ENCODE peak calls at places on chromosomes 11 and 22, in seven cellular contexts. One of them, this sample, is unnamed.

GRCh38 chr11:1647901-1648721 is 18.5 kb downstream of the KRTAP5-5 start:
- DNase-seq in stimulated activated naive CD8-positive, alpha-beta T cell treated with anti-CD3 and anti-CD28 coated beads, Interleukin-15, Interleukin-2, amounts not matched to agents 100 U/mL and 50 U/mL, for 24 hours: no peak
- DNase-seq in H1: no peak
- DNase-seq in kidney glomerular epithelial cell: no peak
- DNase-seq in HAP-1: no peak
- DNase-seq in psoas muscle: peak; percentile 42
- DNase-seq in stimulated activated CD4-positive, alpha-beta T cell treated with anti-CD3 and anti-CD28 coated beads, Interleukin-4, amount 100 ng/mL, for 48 hours: no peak
- DNase-seq in this sample: no peak

GRCh38 chr11:39541945-39542351 is 1917.5 kb downstream of the LRRC4C start:
- DNase-seq in kidney glomerular epithelial cell: no peak
- DNase-seq in HAP-1: no peak
- DNase-seq in psoas muscle: no peak
- DNase-seq in H1: peak; percentile 51
- DNase-seq in stimulated activated naive CD8-positive, alpha-beta T cell treated with anti-CD3 and anti-CD28 coated beads, Interleukin-15, Interleukin-2, amounts not matched to agents 100 U/mL and 50 U/mL, for 24 hours: no peak
- DNase-seq in stimulated activated CD4-positive, alpha-beta T cell treated with anti-CD3 and anti-CD28 coated beads, Interleukin-4, amount 100 ng/mL, for 48 hours: no peak
- DNase-seq in this sample: no peak

GRCh38 chr11:69499216-69499945 is 17.9 kb downstream of the LINC01488 start:
- DNase-seq in stimulated activated naive CD8-positive, alpha-beta T cell treated with anti-CD3 and anti-CD28 coated beads, Interleukin-15, Interleukin-2, amounts not matched to agents 100 U/mL and 50 U/mL, for 24 hours: no peak
- DNase-seq in psoas muscle: peak; percentile 20
- DNase-seq in H1: no peak
- DNase-seq in HAP-1: no peak
- DNase-seq in kidney glomerular epithelial cell: no peak
- DNase-seq in stimulated activated CD4-positive, alpha-beta T cell treated with anti-CD3 and anti-CD28 coated beads, Interleukin-4, amount 100 ng/mL, for 48 hours: no peak
- DNase-seq in this sample: no peak

GRCh38 chr11:129391864-129392263 is 16.2 kb downstream of the BARX2 start:
- DNase-seq in stimulated activated CD4-positive, alpha-beta T cell treated with anti-CD3 and anti-CD28 coated beads, Interleukin-4, amount 100 ng/mL, for 48 hours: no peak
- DNase-seq in psoas muscle: no peak
- DNase-seq in HAP-1: no peak
- DNase-seq in H1: no peak
- DNase-seq in kidney glomerular epithelial cell: no peak
- DNase-seq in stimulated activated naive CD8-positive, alpha-beta T cell treated with anti-CD3 and anti-CD28 coated beads, Interleukin-15, Interleukin-2, amounts not matched to agents 100 U/mL and 50 U/mL, for 24 hours: no peak
- DNase-seq in this sample: no peak

GRCh38 chr11:94058630-94059029 is 37.5 kb downstream of the HEPHL1 start:
- DNase-seq in stimulated activated naive CD8-positive, alpha-beta T cell treated with anti-CD3 and anti-CD28 coated beads, Interleukin-15, Interleukin-2, amounts not matched to agents 100 U/mL and 50 U/mL, for 24 hours: no peak
- DNase-seq in kidney glomerular epithelial cell: no peak
- DNase-seq in psoas muscle: no peak
- DNase-seq in stimulated activated CD4-positive, alpha-beta T cell treated with anti-CD3 and anti-CD28 coated beads, Interleukin-4, amount 100 ng/mL, for 48 hours: no peak
- DNase-seq in H1: no peak
- DNase-seq in HAP-1: no peak
- DNase-seq in this sample: no peak

GRCh38 chr11:44702897-44703296 is 23.9 kb upstream of the TSPAN18 start:
- DNase-seq in HAP-1: no peak
- DNase-seq in H1: no peak
- DNase-seq in kidney glomerular epithelial cell: no peak
- DNase-seq in psoas muscle: no peak
- DNase-seq in stimulated activated CD4-positive, alpha-beta T cell treated with anti-CD3 and anti-CD28 coated beads, Interleukin-4, amount 100 ng/mL, for 48 hours: no peak
- DNase-seq in stimulated activated naive CD8-positive, alpha-beta T cell treated with anti-CD3 and anti-CD28 coated beads, Interleukin-15, Interleukin-2, amounts not matched to agents 100 U/mL and 50 U/mL, for 24 hours: no peak
- DNase-seq in this sample: no peak

GRCh38 chr11:18697581-18697980 is 998 bp upstream of the TMEM86A start:
- DNase-seq in stimulated activated CD4-positive, alpha-beta T cell treated with anti-CD3 and anti-CD28 coated beads, Interleukin-4, amount 100 ng/mL, for 48 hours: no peak
- DNase-seq in H1: no peak
- DNase-seq in kidney glomerular epithelial cell: no peak
- DNase-seq in stimulated activated naive CD8-positive, alpha-beta T cell treated with anti-CD3 and anti-CD28 coated beads, Interleukin-15, Interleukin-2, amounts not matched to agents 100 U/mL and 50 U/mL, for 24 hours: no peak
- DNase-seq in HAP-1: no peak
- DNase-seq in psoas muscle: no peak
- DNase-seq in this sample: no peak

GRCh38 chr11:62241095-62241494 is 944 bp upstream of the SCGB1D2 start:
- DNase-seq in stimulated activated CD4-positive, alpha-beta T cell treated with anti-CD3 and anti-CD28 coated beads, Interleukin-4, amount 100 ng/mL, for 48 hours: no peak
- DNase-seq in H1: no peak
- DNase-seq in kidney glomerular epithelial cell: no peak
- DNase-seq in stimulated activated naive CD8-positive, alpha-beta T cell treated with anti-CD3 and anti-CD28 coated beads, Interleukin-15, Interleukin-2, amounts not matched to agents 100 U/mL and 50 U/mL, for 24 hours: no peak
- DNase-seq in HAP-1: no peak
- DNase-seq in psoas muscle: no peak
- DNase-seq in this sample: no peak

GRCh38 chr11:78868563-78868962 is 293.9 kb upstream of the NARS2 start:
- DNase-seq in stimulated activated naive CD8-positive, alpha-beta T cell treated with anti-CD3 and anti-CD28 coated beads, Interleukin-15, Interleukin-2, amounts not matched to agents 100 U/mL and 50 U/mL, for 24 hours: no peak
- DNase-seq in psoas muscle: no peak
- DNase-seq in kidney glomerular epithelial cell: no peak
- DNase-seq in H1: no peak
- DNase-seq in HAP-1: no peak
- DNase-seq in stimulated activated CD4-positive, alpha-beta T cell treated with anti-CD3 and anti-CD28 coated beads, Interleukin-4, amount 100 ng/mL, for 48 hours: no peak
- DNase-seq in this sample: no peak

GRCh38 chr11:102530558-102530957 is at the start of gene MMP7:
- DNase-seq in HAP-1: no peak
- DNase-seq in stimulated activated naive CD8-positive, alpha-beta T cell treated with anti-CD3 and anti-CD28 coated beads, Interleukin-15, Interleukin-2, amounts not matched to agents 100 U/mL and 50 U/mL, for 24 hours: no peak
- DNase-seq in kidney glomerular epithelial cell: peak; percentile 71
- DNase-seq in H1: no peak
- DNase-seq in stimulated activated CD4-positive, alpha-beta T cell treated with anti-CD3 and anti-CD28 coated beads, Interleukin-4, amount 100 ng/mL, for 48 hours: no peak
- DNase-seq in psoas muscle: no peak
- DNase-seq in this sample: peak; percentile 42

GRCh38 chr11:79400717-79401330 is 40.0 kb downstream of the TENM4 start:
- DNase-seq in psoas muscle: no peak
- DNase-seq in kidney glomerular epithelial cell: peak; percentile 20
- DNase-seq in stimulated activated naive CD8-positive, alpha-beta T cell treated with anti-CD3 and anti-CD28 coated beads, Interleukin-15, Interleukin-2, amounts not matched to agents 100 U/mL and 50 U/mL, for 24 hours: peak; percentile 12
- DNase-seq in H1: peak; percentile 75
- DNase-seq in stimulated activated CD4-positive, alpha-beta T cell treated with anti-CD3 and anti-CD28 coated beads, Interleukin-4, amount 100 ng/mL, for 48 hours: no peak
- DNase-seq in HAP-1: peak; percentile 22
- DNase-seq in this sample: no peak

GRCh38 chr22:46971776-46972150 is 209.3 kb downstream of the TBC1D22A start:
- DNase-seq in HAP-1: no peak
- DNase-seq in kidney glomerular epithelial cell: no peak
- DNase-seq in stimulated activated CD4-positive, alpha-beta T cell treated with anti-CD3 and anti-CD28 coated beads, Interleukin-4, amount 100 ng/mL, for 48 hours: no peak
- DNase-seq in psoas muscle: no peak
- DNase-seq in stimulated activated naive CD8-positive, alpha-beta T cell treated with anti-CD3 and anti-CD28 coated beads, Interleukin-15, Interleukin-2, amounts not matched to agents 100 U/mL and 50 U/mL, for 24 hours: no peak
- DNase-seq in H1: no peak
- DNase-seq in this sample: no peak

GRCh38 chr22:46362934-46363515 is 27.5 kb downstream of the TRMU start:
- DNase-seq in H1: no peak
- DNase-seq in psoas muscle: peak; percentile 42
- DNase-seq in stimulated activated naive CD8-positive, alpha-beta T cell treated with anti-CD3 and anti-CD28 coated beads, Interleukin-15, Interleukin-2, amounts not matched to agents 100 U/mL and 50 U/mL, for 24 hours: no peak
- DNase-seq in HAP-1: no peak
- DNase-seq in kidney glomerular epithelial cell: no peak
- DNase-seq in stimulated activated CD4-positive, alpha-beta T cell treated with anti-CD3 and anti-CD28 coated beads, Interleukin-4, amount 100 ng/mL, for 48 hours: no peak
- DNase-seq in this sample: no peak

GRCh38 chr11:8963569-8964323 is 496 bp downstream of the TMEM9B start:
- DNase-seq in HAP-1: peak; percentile 66
- DNase-seq in stimulated activated CD4-positive, alpha-beta T cell treated with anti-CD3 and anti-CD28 coated beads, Interleukin-4, amount 100 ng/mL, for 48 hours: peak; percentile 68
- DNase-seq in H1: peak; percentile 90
- DNase-seq in kidney glomerular epithelial cell: peak; percentile 89
- DNase-seq in stimulated activated naive CD8-positive, alpha-beta T cell treated with anti-CD3 and anti-CD28 coated beads, Interleukin-15, Interleukin-2, amounts not matched to agents 100 U/mL and 50 U/mL, for 24 hours: peak; percentile 80
- DNase-seq in psoas muscle: peak; percentile 88
- DNase-seq in this sample: peak; percentile 76

GRCh38 chr11:132972565-132972964 is 559.7 kb downstream of the OPCML start:
- DNase-seq in H1: no peak
- DNase-seq in HAP-1: no peak
- DNase-seq in stimulated activated naive CD8-positive, alpha-beta T cell treated with anti-CD3 and anti-CD28 coated beads, Interleukin-15, Interleukin-2, amounts not matched to agents 100 U/mL and 50 U/mL, for 24 hours: no peak
- DNase-seq in psoas muscle: no peak
- DNase-seq in kidney glomerular epithelial cell: no peak
- DNase-seq in stimulated activated CD4-positive, alpha-beta T cell treated with anti-CD3 and anti-CD28 coated beads, Interleukin-4, amount 100 ng/mL, for 48 hours: no peak
- DNase-seq in this sample: no peak

GRCh38 chr22:45290410-45290936 is 5.7 kb downstream of the UPK3A start:
- DNase-seq in kidney glomerular epithelial cell: peak; percentile 11
- DNase-seq in stimulated activated CD4-positive, alpha-beta T cell treated with anti-CD3 and anti-CD28 coated beads, Interleukin-4, amount 100 ng/mL, for 48 hours: no peak
- DNase-seq in psoas muscle: peak; percentile 82
- DNase-seq in HAP-1: no peak
- DNase-seq in H1: no peak
- DNase-seq in stimulated activated naive CD8-positive, alpha-beta T cell treated with anti-CD3 and anti-CD28 coated beads, Interleukin-15, Interleukin-2, amounts not matched to agents 100 U/mL and 50 U/mL, for 24 hours: no peak
- DNase-seq in this sample: no peak

GRCh38 chr11:126163074-126163700 is 48.3 kb downstream of the RPUSD4 start:
- DNase-seq in stimulated activated CD4-positive, alpha-beta T cell treated with anti-CD3 and anti-CD28 coated beads, Interleukin-4, amount 100 ng/mL, for 48 hours: no peak
- DNase-seq in HAP-1: no peak
- DNase-seq in psoas muscle: no peak
- DNase-seq in kidney glomerular epithelial cell: peak; percentile 91
- DNase-seq in stimulated activated naive CD8-positive, alpha-beta T cell treated with anti-CD3 and anti-CD28 coated beads, Interleukin-15, Interleukin-2, amounts not matched to agents 100 U/mL and 50 U/mL, for 24 hours: no peak
- DNase-seq in H1: no peak
- DNase-seq in this sample: no peak

GRCh38 chr11:120413480-120413879 is 77.3 kb downstream of the ARHGEF12 start:
- DNase-seq in psoas muscle: no peak
- DNase-seq in H1: no peak
- DNase-seq in stimulated activated CD4-positive, alpha-beta T cell treated with anti-CD3 and anti-CD28 coated beads, Interleukin-4, amount 100 ng/mL, for 48 hours: no peak
- DNase-seq in HAP-1: peak; percentile 68
- DNase-seq in stimulated activated naive CD8-positive, alpha-beta T cell treated with anti-CD3 and anti-CD28 coated beads, Interleukin-15, Interleukin-2, amounts not matched to agents 100 U/mL and 50 U/mL, for 24 hours: no peak
- DNase-seq in kidney glomerular epithelial cell: no peak
- DNase-seq in this sample: no peak

This sample was measured in dermis microvascular lymphatic vessel endothelial cell.